ENCODE peak calls at places on chromosomes 13 and 19, in six cellular contexts. U, Y, K, D, S and C are unnamed samples.

GRCh38 chr19:45448887-45449299 is 18.9 kb upstream of the FOSB start:
- DNase-seq in U (no peak), S (no peak), Y (no peak), D (no peak), K (no peak), C (no peak)

GRCh38 chr19:16021796-16022195 is 54.5 kb upstream of the TPM4 start:
- DNase-seq in K (no peak), Y (no peak), U (no peak), S (no peak), D (no peak), C (no peak)

GRCh38 chr19:2289714-2290435 is 7.9 kb upstream of the PEAK3 start:
- DNase-seq in Y (no peak), U (peak), S (no peak), D (no peak), K (no peak), C (no peak)

GRCh38 chr13:77516342-77516789 is 19.1 kb upstream of the SCEL start:
- DNase-seq in S (no peak), Y (no peak), U (no peak), K (no peak), D (no peak), C (no peak)

GRCh38 chr19:40383668-40384248 is 6.2 kb downstream of the HIPK4 start:
- DNase-seq in U (no peak), K (no peak), S (no peak), Y (no peak), D (no peak), C (no peak)

GRCh38 chr13:40812724-40813445 is 23.5 kb downstream of the SLC25A15 start:
- DNase-seq in D (no peak), S (no peak), U (no peak), Y (no peak), K (no peak), C (no peak)

GRCh38 chr13:35478384-35479222 is 2.1 kb upstream of the MAB21L1 start:
- DNase-seq in D (no peak), S (no peak), K (no peak), Y (peak), U (no peak), C (peak)

GRCh38 chr13:42574435-42575311 is 721 bp downstream of the TNFSF11 start:
- DNase-seq in K (no peak), D (no peak), U (no peak), Y (peak), S (no peak), C (peak)

GRCh38 chr19:14342809-14343208 is 38.4 kb upstream of the ADGRE5 start:
- DNase-seq in D (no peak), S (no peak), U (no peak), Y (peak), K (no peak), C (peak)